ENCODE peak calls at places on chromosomes 1 and 21, in five cellular contexts. Z is esophagus squamous epithelium, W is GM23338, R is cardiac muscle cell, A is epithelial cell of esophagus. X is an unnamed sample.

GRCh38 chr1:214337015-214337414 is 56.1 kb downstream of the SMYD2 start:
- DNase-seq in Z (no peak), W (no peak), R (no peak), A (no peak), X (no peak)

GRCh38 chr1:187655163-187655562 is 826.4 kb downstream of the PLA2G4A start:
- DNase-seq in Z (no peak), W (no peak), R (peak), A (peak), X (no peak)

GRCh38 chr1:172266528-172267174 is 153.8 kb upstream of the C1orf105 start:
- DNase-seq in Z (no peak), W (no peak), R (no peak), A (peak), X (no peak)

GRCh38 chr1:6425671-6426070 is 1.1 kb downstream of the ESPN start:
- DNase-seq in Z (no peak), W (no peak), R (no peak), A (no peak), X (no peak)

GRCh38 chr1:63886348-63886747 is 112.5 kb downstream of the ROR1 start:
- DNase-seq in Z (no peak), W (no peak), R (no peak), A (no peak), X (no peak)

GRCh38 chr1:176177764-176178163 is 29.3 kb downstream of the COP1 start:
- DNase-seq in Z (no peak), W (no peak), R (no peak), A (no peak), X (no peak)

GRCh38 chr1:206835186-206835585 is 30.2 kb upstream of the IL20 start:
- DNase-seq in Z (no peak), W (no peak), R (no peak), A (no peak), X (no peak)

GRCh38 chr1:108704501-108704900 is 8.2 kb upstream of the FNDC7 start:
- DNase-seq in Z (no peak), W (no peak), R (peak), A (peak), X (no peak)

GRCh38 chr1:205923663-205924435 is 19.4 kb downstream of the SLC26A9 start:
- DNase-seq in Z (no peak), W (no peak), R (no peak), A (no peak), X (no peak)

GRCh38 chr1:201503397-201504176 is 3.3 kb downstream of the CSRP1 start:
- DNase-seq in Z (no peak), W (peak), R (peak), A (peak), X (peak)

GRCh38 chr1:186139706-186140105 is 235.3 kb downstream of the TPR start:
- DNase-seq in Z (no peak), W (no peak), R (peak), A (no peak), X (no peak)

GRCh38 chr1:79811173-79811572 is 804.6 kb upstream of the ADGRL4 start:
- DNase-seq in Z (no peak), W (no peak), R (peak), A (peak), X (no peak)

GRCh38 chr21:25370311-25370744 is 237.0 kb downstream of the MRPL39 start:
- DNase-seq in Z (no peak), W (no peak), R (peak), A (peak), X (no peak)

GRCh38 chr1:182527680-182528079 is 61.4 kb downstream of the RNASEL start:
- DNase-seq in Z (no peak), W (no peak), R (no peak), A (peak), X (no peak)

GRCh38 chr1:172818841-172819527 is 160.1 kb downstream of the FASLG start:
- DNase-seq in Z (peak), W (no peak), R (peak), A (no peak), X (no peak)

GRCh38 chr1:228477263-228477662 is 9.9 kb upstream of the RNF187 start:
- DNase-seq in Z (no peak), W (no peak), R (no peak), A (no peak), X (no peak)

GRCh38 chr1:221437924-221438323 is 304.0 kb downstream of the DUSP10 start:
- DNase-seq in Z (no peak), W (no peak), R (peak), A (no peak), X (no peak)

GRCh38 chr1:221439008-221439733 is 302.7 kb downstream of the DUSP10 start:
- DNase-seq in Z (no peak), W (no peak), R (peak), A (peak), X (no peak)

GRCh38 chr1:221442056-221442455 is 299.8 kb downstream of the DUSP10 start:
- DNase-seq in Z (no peak), W (no peak), R (no peak), A (no peak), X (no peak)

GRCh38 chr1:221439734-221440436 is 302.0 kb downstream of the DUSP10 start:
- DNase-seq in Z (no peak), W (no peak), R (peak), A (peak), X (no peak)

DNA sequence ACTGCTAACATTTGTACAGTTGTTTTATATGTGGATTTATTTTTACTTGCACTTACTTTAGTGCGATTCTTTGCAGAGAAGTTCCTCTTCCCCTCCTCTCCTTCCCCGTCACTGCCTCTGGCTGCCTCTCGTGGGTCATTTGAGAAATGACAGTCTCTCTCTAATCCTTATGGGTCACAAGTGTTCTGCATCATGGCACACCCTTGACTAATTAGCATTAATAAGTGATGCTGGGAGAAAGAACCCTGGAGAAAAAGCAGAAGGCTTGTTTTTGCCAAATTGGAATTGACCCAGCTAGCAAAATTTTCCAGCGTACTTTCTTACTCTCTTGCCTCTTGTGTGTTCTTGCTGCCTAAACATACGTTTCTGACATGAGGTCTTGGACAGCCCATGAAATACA is 301.2 kb downstream of the DUSP10 start:
- DNase-seq in Z (no peak), W (no peak), R (peak), A (peak), X (no peak)
- TF ChIP-seq CTCF in Z (no peak), W (no peak), R (no peak), A (no peak), X (no peak)

GRCh38 chr1:32759997-32760623 is 57.0 kb downstream of the YARS1 start:
- DNase-seq in Z (no peak), W (peak), R (peak), A (peak), X (peak)
- TF ChIP-seq CTCF in Z (no peak), W (no peak), R (no peak), A (no peak), X (no peak)

GRCh38 chr1:204377800-204378608 is 18.3 kb upstream of the PLEKHA6 start:
- DNase-seq in Z (no peak), W (peak), R (no peak), A (peak), X (peak)
- TF ChIP-seq CTCF in Z (no peak), W (no peak), R (no peak), A (no peak), X (no peak)

GRCh38 chr21:37204580-37204979 is 62.6 kb downstream of the VPS26C start:
- DNase-seq in Z (no peak), W (no peak), R (peak), A (no peak), X (no peak)
- TF ChIP-seq CTCF in Z (no peak), W (no peak), R (no peak), A (no peak), X (no peak)

DNA sequence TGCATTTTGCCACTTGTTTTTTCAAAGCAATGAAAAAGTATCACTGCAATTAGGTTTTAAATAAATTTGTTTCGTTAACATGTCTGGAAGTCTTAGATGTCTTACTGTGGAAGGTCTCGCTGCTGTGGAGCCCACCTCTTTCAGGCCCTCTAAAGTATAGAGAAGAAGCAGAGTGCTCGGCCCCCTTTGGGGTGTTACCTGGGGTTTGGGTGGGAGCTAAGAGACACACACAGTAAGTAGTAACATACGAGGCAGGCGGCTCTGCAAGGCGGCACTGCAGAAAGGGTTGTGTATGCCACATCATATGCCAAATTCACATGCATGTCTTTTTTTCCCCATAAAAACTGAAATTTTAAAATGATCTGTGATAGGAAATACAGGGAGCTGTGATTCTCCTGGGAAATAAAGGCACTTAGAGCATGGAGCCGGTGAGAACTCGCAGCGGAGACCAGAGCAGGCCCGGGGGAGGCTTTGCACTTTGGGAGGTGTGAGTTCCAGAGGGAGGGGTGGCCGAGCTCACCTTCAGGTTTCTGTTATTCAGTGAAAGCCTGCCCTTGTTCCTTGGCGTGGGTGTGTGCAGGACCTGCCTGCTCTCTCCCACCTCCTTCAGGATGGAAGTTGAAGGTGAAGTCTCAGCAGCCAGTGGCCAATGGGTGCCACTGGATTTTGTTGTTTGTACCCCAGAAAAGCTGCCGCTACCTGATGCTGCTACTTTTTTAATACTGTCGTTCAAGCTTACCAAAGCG is 35.7 kb upstream of the PWP2 start:
- DNase-seq in Z (no peak), W (peak), R (no peak), A (no peak), X (no peak)
- TF ChIP-seq CTCF in Z (no peak), W (peak), R (no peak), A (no peak), X (no peak)